ENCODE peak calls at places on chromosome 7, in seven cellular contexts. One of them, this sample, is unnamed.

GRCh38 chr7:81769891-81770818 is at the start of gene HGF:
- DNase-seq in CD4-positive, CD25-positive, alpha-beta regulatory T cell: no peak
- DNase-seq in RPMI7951: peak; percentile 26
- DNase-seq in skeletal muscle cell: peak; percentile 48
- DNase-seq in NCI-H1105 treated with DMSO at 0.1 percent for 48 hours: no peak
- DNase-seq in AG09309: peak; percentile 62
- DNase-seq in OCI-LY7: no peak
- DNase-seq in this sample: peak; percentile 57

GRCh38 chr7:153942036-153942435 is 110.2 kb upstream of the DPP6 start:
- DNase-seq in NCI-H1105 treated with DMSO at 0.1 percent for 48 hours: no peak
- DNase-seq in RPMI7951: no peak
- DNase-seq in skeletal muscle cell: no peak
- DNase-seq in OCI-LY7: no peak
- DNase-seq in AG09309: no peak
- DNase-seq in CD4-positive, CD25-positive, alpha-beta regulatory T cell: no peak
- DNase-seq in this sample: no peak

GRCh38 chr7:55212838-55213237 is 152.3 kb upstream of the LANCL2 start:
- DNase-seq in NCI-H1105 treated with DMSO at 0.1 percent for 48 hours: no peak
- DNase-seq in RPMI7951: peak; percentile 76
- DNase-seq in CD4-positive, CD25-positive, alpha-beta regulatory T cell: no peak
- DNase-seq in skeletal muscle cell: no peak
- DNase-seq in OCI-LY7: no peak
- DNase-seq in AG09309: no peak
- DNase-seq in this sample: no peak

GRCh38 chr7:28840515-28841125 is 117.5 kb downstream of the TRIL start:
- DNase-seq in AG09309: no peak
- DNase-seq in CD4-positive, CD25-positive, alpha-beta regulatory T cell: no peak
- DNase-seq in RPMI7951: no peak
- DNase-seq in NCI-H1105 treated with DMSO at 0.1 percent for 48 hours: peak; percentile 97
- DNase-seq in OCI-LY7: no peak
- DNase-seq in skeletal muscle cell: no peak
- DNase-seq in this sample: no peak

GRCh38 chr7:115707236-115707635 is 323.3 kb downstream of the TFEC start:
- DNase-seq in OCI-LY7: peak; percentile 13
- DNase-seq in skeletal muscle cell: no peak
- DNase-seq in AG09309: no peak
- DNase-seq in NCI-H1105 treated with DMSO at 0.1 percent for 48 hours: peak; percentile 90
- DNase-seq in RPMI7951: no peak
- DNase-seq in CD4-positive, CD25-positive, alpha-beta regulatory T cell: no peak
- DNase-seq in this sample: no peak

GRCh38 chr7:77335581-77335980 is 80.6 kb downstream of the GSAP start:
- DNase-seq in skeletal muscle cell: no peak
- DNase-seq in NCI-H1105 treated with DMSO at 0.1 percent for 48 hours: peak; percentile 33
- DNase-seq in RPMI7951: no peak
- DNase-seq in CD4-positive, CD25-positive, alpha-beta regulatory T cell: no peak
- DNase-seq in OCI-LY7: no peak
- DNase-seq in AG09309: no peak
- DNase-seq in this sample: peak; percentile 22

GRCh38 chr7:98867271-98867701 is 2.5 kb downstream of the TMEM130 start:
- DNase-seq in RPMI7951: no peak
- DNase-seq in AG09309: no peak
- DNase-seq in NCI-H1105 treated with DMSO at 0.1 percent for 48 hours: no peak
- DNase-seq in skeletal muscle cell: no peak
- DNase-seq in CD4-positive, CD25-positive, alpha-beta regulatory T cell: no peak
- DNase-seq in OCI-LY7: no peak
- DNase-seq in this sample: no peak

GRCh38 chr7:34060548-34060947 is 155.2 kb downstream of the BMPER start:
- DNase-seq in NCI-H1105 treated with DMSO at 0.1 percent for 48 hours: no peak
- DNase-seq in AG09309: peak; percentile 55
- DNase-seq in RPMI7951: peak; percentile 78
- DNase-seq in CD4-positive, CD25-positive, alpha-beta regulatory T cell: no peak
- DNase-seq in skeletal muscle cell: no peak
- DNase-seq in OCI-LY7: no peak
- DNase-seq in this sample: peak; percentile 73

GRCh38 chr7:136294977-136295376 is 317.8 kb upstream of the MTPN start:
- DNase-seq in CD4-positive, CD25-positive, alpha-beta regulatory T cell: no peak
- DNase-seq in RPMI7951: no peak
- DNase-seq in OCI-LY7: peak; percentile 60
- DNase-seq in NCI-H1105 treated with DMSO at 0.1 percent for 48 hours: no peak
- DNase-seq in skeletal muscle cell: no peak
- DNase-seq in AG09309: no peak
- DNase-seq in this sample: no peak

GRCh38 chr7:33754933-33755928 is 150.1 kb upstream of the BMPER start:
- DNase-seq in CD4-positive, CD25-positive, alpha-beta regulatory T cell: no peak
- DNase-seq in skeletal muscle cell: no peak
- DNase-seq in NCI-H1105 treated with DMSO at 0.1 percent for 48 hours: peak; percentile 68
- DNase-seq in OCI-LY7: no peak
- DNase-seq in AG09309: no peak
- DNase-seq in RPMI7951: peak; percentile 47
- DNase-seq in this sample: no peak